ENCODE peak calls at places on chromosomes 7 and 10, in ten cellular contexts. X is ovary, H is spleen, M is stomach, Q is lower leg skin, B is right lobe of liver, U is sigmoid colon, L is NB4, T is H1, A is endothelial cell of umbilical vein. J is an unnamed sample.

GRCh38 chr10:79488870-79489269 is 23.5 kb upstream of the EIF5AL1 start:
- DNase-seq in X (no peak), H (no peak), M (no peak), Q (no peak), B (no peak), U (no peak), L (no peak), T (no peak), A (no peak), J (no peak)

GRCh38 chr7:28038175-28038855 is 142.3 kb downstream of the JAZF1 start:
- DNase-seq in X (no peak), H (no peak), M (no peak), Q (no peak), B (no peak), U (no peak), L (no peak), T (no peak), A (no peak), J (no peak)

GRCh38 chr7:55534262-55534915 is 37.9 kb downstream of the VOPP1 start:
- DNase-seq in X (no peak), H (peak), M (no peak), Q (peak), B (no peak), U (peak), L (peak), T (no peak), A (no peak), J (peak)

GRCh38 chr7:137454169-137455166 is 110.9 kb upstream of the PTN start:
- DNase-seq in X (no peak), H (no peak), M (no peak), Q (peak), B (no peak), U (peak), L (peak), T (no peak), A (peak), J (no peak)

GRCh38 chr10:108631332-108631731 is 1292.0 kb downstream of the XPNPEP1 start:
- DNase-seq in X (no peak), H (no peak), M (no peak), Q (no peak), B (no peak), U (no peak), L (no peak), T (no peak), A (no peak), J (no peak)

GRCh38 chr10:127424594-127425264 is 124.4 kb upstream of the NPS start:
- DNase-seq in X (no peak), H (no peak), M (no peak), Q (peak), B (no peak), U (peak), L (no peak), T (no peak), A (no peak), J (no peak)

GRCh38 chr10:118966131-118967125 is 63.1 kb upstream of the NANOS1 start:
- DNase-seq in X (no peak), H (no peak), M (no peak), Q (no peak), B (peak), U (no peak), L (no peak), T (no peak), A (no peak), J (no peak)

GRCh38 chr7:23115991-23116390 is 10.4 kb downstream of the KLHL7 start:
- DNase-seq in X (no peak), H (no peak), M (no peak), Q (no peak), B (no peak), U (no peak), L (no peak), T (peak), A (peak), J (no peak)

GRCh38 chr10:95819620-95820329 is 63.8 kb downstream of the ENTPD1 start:
- DNase-seq in X (no peak), H (no peak), M (no peak), Q (no peak), B (no peak), U (no peak), L (peak), T (no peak), A (peak), J (no peak)

GRCh38 chr10:23293973-23294372 is 50.6 kb downstream of the C10orf67 start:
- DNase-seq in X (no peak), H (no peak), M (no peak), Q (no peak), B (no peak), U (no peak), L (no peak), T (no peak), A (no peak), J (no peak)

GRCh38 chr7:135270577-135271254 is 37.1 kb downstream of the STRA8 start:
- DNase-seq in X (no peak), H (no peak), M (no peak), Q (no peak), B (no peak), U (no peak), L (no peak), T (no peak), A (no peak), J (no peak)

GRCh38 chr7:121741896-121742295 is 131.1 kb upstream of the PTPRZ1 start:
- DNase-seq in X (no peak), H (no peak), M (no peak), Q (no peak), B (no peak), U (no peak), L (no peak), T (no peak), A (no peak), J (no peak)

GRCh38 chr7:87876040-87876758 is at the start of the genes DBF4 and SLC25A40:
- DNase-seq in X (peak), H (peak), M (peak), Q (peak), B (peak), U (peak), L (peak), T (peak), A (peak), J (peak)
- TF ChIP-seq POLR2A in X (peak), H (peak), M (no peak), Q (no peak), B (peak), U (no peak), L (peak), T (peak), A (peak), J (peak)

GRCh38 chr10:124459395-124459794 is 2.2 kb upstream of the LHPP start:
- DNase-seq in X (no peak), H (no peak), M (no peak), Q (no peak), B (no peak), U (no peak), L (no peak), T (no peak), A (no peak), J (no peak)

GRCh38 chr10:124460144-124460543 is 1.5 kb upstream of the LHPP start:
- DNase-seq in X (no peak), H (no peak), M (no peak), Q (no peak), B (no peak), U (no peak), L (no peak), T (no peak), A (no peak), J (no peak)

GRCh38 chr10:124464028-124464751 is 2.6 kb downstream of the LHPP start:
- DNase-seq in X (no peak), H (no peak), M (no peak), Q (no peak), B (peak), U (no peak), L (no peak), T (no peak), A (no peak), J (no peak)

GRCh38 chr10:124462348-124462695 is 699 bp downstream of the LHPP start:
- DNase-seq in X (no peak), H (no peak), M (no peak), Q (no peak), B (no peak), U (no peak), L (no peak), T (no peak), A (no peak), J (no peak)

GRCh38 chr10:124461642-124462347 is at the start of gene LHPP:
- DNase-seq in X (peak), H (peak), M (peak), Q (peak), B (peak), U (peak), L (peak), T (no peak), A (peak), J (peak)
- TF ChIP-seq POLR2A in X (no peak), H (peak), M (no peak), Q (no peak), B (peak), U (no peak), L (peak), T (peak), A (peak), J (peak)

GRCh38 chr7:39948932-39949928 is 826 bp upstream of the CDK13 start:
- DNase-seq in X (peak), H (peak), M (peak), Q (peak), B (peak), U (peak), L (peak), T (peak), A (peak), J (peak)

GRCh38 chr7:39951156-39951942 is 1.3 kb downstream of the CDK13 start:
- DNase-seq in X (peak), H (peak), M (peak), Q (peak), B (peak), U (peak), L (peak), T (no peak), A (peak), J (peak)

GRCh38 chr7:39951943-39952194 is 1.8 kb downstream of the CDK13 start:
- DNase-seq in X (no peak), H (no peak), M (no peak), Q (no peak), B (no peak), U (no peak), L (no peak), T (no peak), A (no peak), J (no peak)

GRCh38 chr7:39949980-39950472 is at the start of gene CDK13:
- DNase-seq in X (peak), H (peak), M (peak), Q (peak), B (peak), U (peak), L (peak), T (no peak), A (peak), J (peak)

GRCh38 chr7:39950473-39951155 is 558 bp downstream of the CDK13 start:
- DNase-seq in X (no peak), H (peak), M (peak), Q (no peak), B (peak), U (peak), L (peak), T (no peak), A (peak), J (peak)
- TF ChIP-seq POLR2A in X (peak), H (no peak), M (no peak), Q (no peak), B (no peak), U (no peak), L (no peak), T (no peak), A (no peak), J (no peak)

GRCh38 chr7:44215531-44215930 is 14.8 kb downstream of the YKT6 start:
- DNase-seq in X (peak), H (peak), M (no peak), Q (no peak), B (no peak), U (peak), L (no peak), T (no peak), A (no peak), J (no peak)

GRCh38 chr7:44212581-44213184 is 11.9 kb downstream of the YKT6 start:
- DNase-seq in X (peak), H (no peak), M (no peak), Q (no peak), B (no peak), U (peak), L (no peak), T (no peak), A (no peak), J (no peak)

GRCh38 chr7:44216019-44216418 is 15.2 kb downstream of the YKT6 start:
- DNase-seq in X (peak), H (peak), M (no peak), Q (no peak), B (no peak), U (peak), L (no peak), T (no peak), A (no peak), J (no peak)

GRCh38 chr7:44213206-44213871 is 12.6 kb downstream of the YKT6 start:
- DNase-seq in X (peak), H (no peak), M (no peak), Q (no peak), B (no peak), U (peak), L (no peak), T (no peak), A (no peak), J (no peak)

GRCh38 chr7:44213872-44214595 is 13.3 kb downstream of the YKT6 start:
- DNase-seq in X (peak), H (no peak), M (no peak), Q (no peak), B (no peak), U (peak), L (peak), T (peak), A (peak), J (peak)
- TF ChIP-seq POLR2A in X (no peak), H (no peak), M (no peak), Q (no peak), B (no peak), U (no peak), L (no peak), T (no peak), A (no peak), J (no peak)

DNA sequence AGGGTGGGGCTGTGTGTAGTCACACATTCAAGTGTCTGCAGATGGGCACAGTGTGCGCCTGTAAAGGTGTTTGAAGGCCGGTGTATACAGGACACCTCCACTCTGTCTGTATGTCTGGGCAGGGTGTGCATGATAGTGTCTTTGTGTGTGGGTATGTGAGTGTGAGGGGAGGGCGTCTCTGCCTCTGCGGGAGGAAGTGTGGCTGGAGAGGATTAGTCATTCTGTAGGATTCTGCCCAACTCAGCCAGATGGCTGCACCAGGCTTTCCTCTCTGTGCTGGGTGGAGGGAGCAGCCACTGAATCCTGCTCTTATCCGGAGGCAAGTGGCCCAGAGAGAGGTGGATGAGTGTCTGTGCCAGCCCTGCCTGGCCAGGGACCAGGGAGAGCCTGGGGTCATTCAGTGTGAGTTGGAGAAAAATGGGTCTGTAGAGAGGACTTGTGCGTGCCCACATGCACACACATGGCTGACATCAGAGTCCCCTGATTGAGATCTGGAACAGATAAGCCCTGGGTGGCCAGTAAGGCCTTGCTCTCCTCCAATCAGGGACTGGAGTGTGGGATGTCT is 1.7 kb downstream of the SFXN3 start:
- DNase-seq in X (peak), H (no peak), M (peak), Q (peak), B (no peak), U (peak), L (peak), T (no peak), A (peak), J (peak)
- TF ChIP-seq POLR2A in X (no peak), H (no peak), M (no peak), Q (no peak), B (no peak), U (no peak), L (no peak), T (no peak), A (peak), J (peak)

DNA sequence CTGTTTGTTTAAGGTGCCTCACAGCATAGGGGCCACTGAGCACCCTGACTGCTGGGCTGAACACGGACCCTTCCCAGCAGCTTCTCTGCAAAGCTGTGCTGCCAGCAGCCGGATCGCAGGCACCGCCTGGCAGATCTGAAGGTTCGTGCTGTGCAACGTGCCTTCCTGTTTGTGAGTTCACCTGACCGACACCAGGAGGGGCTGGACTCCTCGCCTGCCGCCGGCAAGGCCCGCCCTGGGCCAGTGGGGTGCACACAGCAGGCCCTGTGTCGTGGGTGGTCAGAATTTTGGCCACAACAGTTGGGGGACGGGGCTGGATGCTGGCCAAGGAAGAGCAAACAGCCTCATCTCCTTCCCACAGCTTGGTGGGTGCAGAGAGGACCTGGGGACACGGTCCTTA is 12.6 kb downstream of the CYP2W1 start:
- DNase-seq in X (no peak), H (no peak), M (no peak), Q (no peak), B (no peak), U (no peak), L (no peak), T (no peak), A (no peak), J (no peak)
- TF ChIP-seq POLR2A in X (no peak), H (no peak), M (no peak), Q (no peak), B (no peak), U (no peak), L (no peak), T (no peak), A (no peak), J (no peak)